ENCODE peak calls at places on chromosome 6, in six cellular contexts. H is mesothelial cell of epicardium; V is smooth muscle cell of the brain vasculature; Z is activated CD4-positive, alpha-beta T cell treated with anti-CD3 and anti-CD28 coated beads, Interleukin-2, amount 10 ng/mL, durations not matched to agents 7 days and 5 days; J is aorta; K is HL-60. F is an unnamed sample.

GRCh38 chr6:22248513-22249308 is 48.1 kb downstream of the PRL start:
- DNase-seq in H (no peak), V (peak), Z (no peak), J (no peak), K (no peak), F (no peak)

GRCh38 chr6:91155129-91155528 is 568.3 kb upstream of the MAP3K7 start:
- DNase-seq in H (no peak), V (no peak), Z (no peak), J (no peak), K (no peak), F (no peak)

GRCh38 chr6:166999845-167000253 is 652 bp downstream of the CEP43 start:
- DNase-seq in H (no peak), V (no peak), Z (no peak), J (no peak), K (no peak), F (no peak)

GRCh38 chr6:35327349-35328027 is 14.9 kb upstream of the PPARD start:
- DNase-seq in H (peak), V (no peak), Z (peak), J (peak), K (no peak), F (no peak)

GRCh38 chr6:163347021-163347446 is 67.5 kb upstream of the QKI start:
- DNase-seq in H (no peak), V (no peak), Z (no peak), J (no peak), K (no peak), F (no peak)

GRCh38 chr6:138211601-138212000 is 6.7 kb downstream of the PBOV1 start:
- DNase-seq in H (no peak), V (no peak), Z (no peak), J (no peak), K (no peak), F (no peak)

GRCh38 chr6:156794546-156794945 is 17.4 kb downstream of the ARID1B start:
- DNase-seq in H (no peak), V (no peak), Z (no peak), J (no peak), K (no peak), F (no peak)

GRCh38 chr6:7642784-7643183 is 52.8 kb downstream of the SNRNP48 start:
- DNase-seq in H (no peak), V (no peak), Z (no peak), J (no peak), K (no peak), F (no peak)

GRCh38 chr6:109311481-109311880 is 70.8 kb downstream of the CD164 start:
- DNase-seq in H (no peak), V (no peak), Z (no peak), J (no peak), K (no peak), F (no peak)

F was measured in NCI-H187.